ENCODE peak calls at places on chromosome 7, in seven cellular contexts. One of them, this sample, is unnamed.

GRCh38 chr7:147535619-147536200 is 1054.9 kb upstream of the C7orf33 start:
- DNase-seq in activated naive CD8-positive, alpha-beta T cell treated with anti-CD3 and anti-CD28 coated beads, Interleukin-2, amount 50 U/mL, for 16 hours: no peak
- DNase-seq in stimulated activated naive CD8-positive, alpha-beta T cell treated with anti-CD3 and anti-CD28 coated beads, Interleukin-15, amount 100 ng/mL, for 72 hours: no peak
- DNase-seq in psoas muscle: no peak
- DNase-seq in neural progenitor cell: no peak
- DNase-seq in iPS-NIHi11: no peak
- DNase-seq in T-helper 1 cell: no peak
- DNase-seq in this sample: no peak

GRCh38 chr7:149856-150636 is 42.3 kb upstream of the FAM20C start:
- DNase-seq in activated naive CD8-positive, alpha-beta T cell treated with anti-CD3 and anti-CD28 coated beads, Interleukin-2, amount 50 U/mL, for 16 hours: no peak
- DNase-seq in stimulated activated naive CD8-positive, alpha-beta T cell treated with anti-CD3 and anti-CD28 coated beads, Interleukin-15, amount 100 ng/mL, for 72 hours: peak; percentile 63
- DNase-seq in psoas muscle: peak; percentile 79
- DNase-seq in neural progenitor cell: no peak
- DNase-seq in iPS-NIHi11: no peak
- DNase-seq in T-helper 1 cell: no peak
- DNase-seq in this sample: no peak

GRCh38 chr7:37007731-37008130 is 283.4 kb upstream of the AOAH start:
- DNase-seq in activated naive CD8-positive, alpha-beta T cell treated with anti-CD3 and anti-CD28 coated beads, Interleukin-2, amount 50 U/mL, for 16 hours: no peak
- DNase-seq in stimulated activated naive CD8-positive, alpha-beta T cell treated with anti-CD3 and anti-CD28 coated beads, Interleukin-15, amount 100 ng/mL, for 72 hours: no peak
- DNase-seq in psoas muscle: no peak
- DNase-seq in neural progenitor cell: peak; percentile 16
- DNase-seq in iPS-NIHi11: no peak
- DNase-seq in T-helper 1 cell: no peak
- DNase-seq in this sample: peak; percentile 20

GRCh38 chr7:106111671-106112117 is 418 bp downstream of the SYPL1 start:
- DNase-seq in activated naive CD8-positive, alpha-beta T cell treated with anti-CD3 and anti-CD28 coated beads, Interleukin-2, amount 50 U/mL, for 16 hours: no peak
- DNase-seq in stimulated activated naive CD8-positive, alpha-beta T cell treated with anti-CD3 and anti-CD28 coated beads, Interleukin-15, amount 100 ng/mL, for 72 hours: peak; percentile 48
- DNase-seq in psoas muscle: peak; percentile 90
- DNase-seq in neural progenitor cell: peak; percentile 82
- DNase-seq in iPS-NIHi11: peak; percentile 73
- DNase-seq in T-helper 1 cell: peak; percentile 34
- DNase-seq in this sample: peak; percentile 71

GRCh38 chr7:116632349-116632748 is 39.6 kb upstream of the MET start:
- DNase-seq in activated naive CD8-positive, alpha-beta T cell treated with anti-CD3 and anti-CD28 coated beads, Interleukin-2, amount 50 U/mL, for 16 hours: no peak
- DNase-seq in stimulated activated naive CD8-positive, alpha-beta T cell treated with anti-CD3 and anti-CD28 coated beads, Interleukin-15, amount 100 ng/mL, for 72 hours: no peak
- DNase-seq in psoas muscle: no peak
- DNase-seq in neural progenitor cell: no peak
- DNase-seq in iPS-NIHi11: no peak
- DNase-seq in T-helper 1 cell: no peak
- DNase-seq in this sample: no peak

GRCh38 chr7:99102809-99103690 is 40.9 kb downstream of the SMURF1 start:
- DNase-seq in activated naive CD8-positive, alpha-beta T cell treated with anti-CD3 and anti-CD28 coated beads, Interleukin-2, amount 50 U/mL, for 16 hours: no peak
- DNase-seq in stimulated activated naive CD8-positive, alpha-beta T cell treated with anti-CD3 and anti-CD28 coated beads, Interleukin-15, amount 100 ng/mL, for 72 hours: peak; percentile 24
- DNase-seq in psoas muscle: no peak
- DNase-seq in neural progenitor cell: no peak
- DNase-seq in iPS-NIHi11: no peak
- DNase-seq in T-helper 1 cell: no peak
- DNase-seq in this sample: no peak

GRCh38 chr7:55214707-55215106 is 150.4 kb upstream of the LANCL2 start:
- DNase-seq in activated naive CD8-positive, alpha-beta T cell treated with anti-CD3 and anti-CD28 coated beads, Interleukin-2, amount 50 U/mL, for 16 hours: no peak
- DNase-seq in stimulated activated naive CD8-positive, alpha-beta T cell treated with anti-CD3 and anti-CD28 coated beads, Interleukin-15, amount 100 ng/mL, for 72 hours: no peak
- DNase-seq in psoas muscle: no peak
- DNase-seq in neural progenitor cell: no peak
- DNase-seq in iPS-NIHi11: no peak
- DNase-seq in T-helper 1 cell: no peak
- DNase-seq in this sample: no peak

GRCh38 chr7:11266101-11266500 is 292.4 kb downstream of the PHF14 start:
- DNase-seq in activated naive CD8-positive, alpha-beta T cell treated with anti-CD3 and anti-CD28 coated beads, Interleukin-2, amount 50 U/mL, for 16 hours: no peak
- DNase-seq in stimulated activated naive CD8-positive, alpha-beta T cell treated with anti-CD3 and anti-CD28 coated beads, Interleukin-15, amount 100 ng/mL, for 72 hours: no peak
- DNase-seq in psoas muscle: no peak
- DNase-seq in neural progenitor cell: no peak
- DNase-seq in iPS-NIHi11: no peak
- DNase-seq in T-helper 1 cell: no peak
- DNase-seq in this sample: no peak

GRCh38 chr7:2387897-2388636 is 15.3 kb upstream of the CHST12 start:
- DNase-seq in activated naive CD8-positive, alpha-beta T cell treated with anti-CD3 and anti-CD28 coated beads, Interleukin-2, amount 50 U/mL, for 16 hours: no peak
- DNase-seq in stimulated activated naive CD8-positive, alpha-beta T cell treated with anti-CD3 and anti-CD28 coated beads, Interleukin-15, amount 100 ng/mL, for 72 hours: no peak
- DNase-seq in psoas muscle: peak; percentile 67
- DNase-seq in neural progenitor cell: no peak
- DNase-seq in iPS-NIHi11: no peak
- DNase-seq in T-helper 1 cell: no peak
- DNase-seq in this sample: no peak

GRCh38 chr7:30997316-30997715 is 33.6 kb downstream of the GHRHR start:
- DNase-seq in activated naive CD8-positive, alpha-beta T cell treated with anti-CD3 and anti-CD28 coated beads, Interleukin-2, amount 50 U/mL, for 16 hours: no peak
- DNase-seq in stimulated activated naive CD8-positive, alpha-beta T cell treated with anti-CD3 and anti-CD28 coated beads, Interleukin-15, amount 100 ng/mL, for 72 hours: no peak
- DNase-seq in psoas muscle: no peak
- DNase-seq in neural progenitor cell: no peak
- DNase-seq in iPS-NIHi11: no peak
- DNase-seq in T-helper 1 cell: no peak
- DNase-seq in this sample: no peak

GRCh38 chr7:155999631-156000489 is 187.6 kb upstream of the SHH start:
- DNase-seq in activated naive CD8-positive, alpha-beta T cell treated with anti-CD3 and anti-CD28 coated beads, Interleukin-2, amount 50 U/mL, for 16 hours: no peak
- DNase-seq in stimulated activated naive CD8-positive, alpha-beta T cell treated with anti-CD3 and anti-CD28 coated beads, Interleukin-15, amount 100 ng/mL, for 72 hours: no peak
- DNase-seq in psoas muscle: no peak
- DNase-seq in neural progenitor cell: no peak
- DNase-seq in iPS-NIHi11: no peak
- DNase-seq in T-helper 1 cell: no peak
- DNase-seq in this sample: no peak

GRCh38 chr7:2116086-2116810 is 116.5 kb downstream of the MAD1L1 start:
- DNase-seq in activated naive CD8-positive, alpha-beta T cell treated with anti-CD3 and anti-CD28 coated beads, Interleukin-2, amount 50 U/mL, for 16 hours: no peak
- DNase-seq in stimulated activated naive CD8-positive, alpha-beta T cell treated with anti-CD3 and anti-CD28 coated beads, Interleukin-15, amount 100 ng/mL, for 72 hours: no peak
- DNase-seq in psoas muscle: peak; percentile 84
- DNase-seq in neural progenitor cell: no peak
- DNase-seq in iPS-NIHi11: no peak
- DNase-seq in T-helper 1 cell: no peak
- DNase-seq in this sample: no peak

GRCh38 chr7:154769011-154769410 is 233.9 kb downstream of the PAXIP1 start:
- DNase-seq in activated naive CD8-positive, alpha-beta T cell treated with anti-CD3 and anti-CD28 coated beads, Interleukin-2, amount 50 U/mL, for 16 hours: no peak
- DNase-seq in stimulated activated naive CD8-positive, alpha-beta T cell treated with anti-CD3 and anti-CD28 coated beads, Interleukin-15, amount 100 ng/mL, for 72 hours: no peak
- DNase-seq in psoas muscle: no peak
- DNase-seq in neural progenitor cell: no peak
- DNase-seq in iPS-NIHi11: no peak
- DNase-seq in T-helper 1 cell: no peak
- DNase-seq in this sample: no peak

GRCh38 chr7:24955313-24955712 is 24.7 kb downstream of the OSBPL3 start:
- DNase-seq in activated naive CD8-positive, alpha-beta T cell treated with anti-CD3 and anti-CD28 coated beads, Interleukin-2, amount 50 U/mL, for 16 hours: no peak
- DNase-seq in stimulated activated naive CD8-positive, alpha-beta T cell treated with anti-CD3 and anti-CD28 coated beads, Interleukin-15, amount 100 ng/mL, for 72 hours: no peak
- DNase-seq in psoas muscle: no peak
- DNase-seq in neural progenitor cell: no peak
- DNase-seq in iPS-NIHi11: no peak
- DNase-seq in T-helper 1 cell: no peak
- DNase-seq in this sample: no peak

GRCh38 chr7:75652788-75653187 is 86.0 kb downstream of the HIP1 start:
- DNase-seq in activated naive CD8-positive, alpha-beta T cell treated with anti-CD3 and anti-CD28 coated beads, Interleukin-2, amount 50 U/mL, for 16 hours: no peak
- DNase-seq in stimulated activated naive CD8-positive, alpha-beta T cell treated with anti-CD3 and anti-CD28 coated beads, Interleukin-15, amount 100 ng/mL, for 72 hours: no peak
- DNase-seq in psoas muscle: no peak
- DNase-seq in neural progenitor cell: no peak
- DNase-seq in iPS-NIHi11: no peak
- DNase-seq in T-helper 1 cell: no peak
- DNase-seq in this sample: no peak

GRCh38 chr7:93374345-93374940 is 142.3 kb downstream of the VPS50 start:
- DNase-seq in activated naive CD8-positive, alpha-beta T cell treated with anti-CD3 and anti-CD28 coated beads, Interleukin-2, amount 50 U/mL, for 16 hours: no peak
- DNase-seq in stimulated activated naive CD8-positive, alpha-beta T cell treated with anti-CD3 and anti-CD28 coated beads, Interleukin-15, amount 100 ng/mL, for 72 hours: no peak
- DNase-seq in psoas muscle: no peak
- DNase-seq in neural progenitor cell: peak; percentile 55
- DNase-seq in iPS-NIHi11: peak; percentile 34
- DNase-seq in T-helper 1 cell: no peak
- DNase-seq in this sample: no peak

GRCh38 chr7:158432369-158433270 is 155.0 kb downstream of the PTPRN2 start:
- DNase-seq in activated naive CD8-positive, alpha-beta T cell treated with anti-CD3 and anti-CD28 coated beads, Interleukin-2, amount 50 U/mL, for 16 hours: no peak
- DNase-seq in stimulated activated naive CD8-positive, alpha-beta T cell treated with anti-CD3 and anti-CD28 coated beads, Interleukin-15, amount 100 ng/mL, for 72 hours: no peak
- DNase-seq in psoas muscle: no peak
- DNase-seq in neural progenitor cell: no peak
- DNase-seq in iPS-NIHi11: no peak
- DNase-seq in T-helper 1 cell: no peak
- DNase-seq in this sample: no peak

GRCh38 chr7:29122081-29122480 is 24.3 kb downstream of the CPVL start:
- DNase-seq in activated naive CD8-positive, alpha-beta T cell treated with anti-CD3 and anti-CD28 coated beads, Interleukin-2, amount 50 U/mL, for 16 hours: no peak
- DNase-seq in stimulated activated naive CD8-positive, alpha-beta T cell treated with anti-CD3 and anti-CD28 coated beads, Interleukin-15, amount 100 ng/mL, for 72 hours: no peak
- DNase-seq in psoas muscle: no peak
- DNase-seq in neural progenitor cell: no peak
- DNase-seq in iPS-NIHi11: no peak
- DNase-seq in T-helper 1 cell: no peak
- DNase-seq in this sample: no peak

GRCh38 chr7:129804301-129805085 is 148.3 kb downstream of the UBE2H start:
- DNase-seq in activated naive CD8-positive, alpha-beta T cell treated with anti-CD3 and anti-CD28 coated beads, Interleukin-2, amount 50 U/mL, for 16 hours: no peak
- DNase-seq in stimulated activated naive CD8-positive, alpha-beta T cell treated with anti-CD3 and anti-CD28 coated beads, Interleukin-15, amount 100 ng/mL, for 72 hours: no peak
- DNase-seq in psoas muscle: no peak
- DNase-seq in neural progenitor cell: no peak
- DNase-seq in iPS-NIHi11: no peak
- DNase-seq in T-helper 1 cell: no peak
- DNase-seq in this sample: no peak

GRCh38 chr7:117076426-117076943 is 123.2 kb downstream of the ST7 start:
- DNase-seq in activated naive CD8-positive, alpha-beta T cell treated with anti-CD3 and anti-CD28 coated beads, Interleukin-2, amount 50 U/mL, for 16 hours: no peak
- DNase-seq in stimulated activated naive CD8-positive, alpha-beta T cell treated with anti-CD3 and anti-CD28 coated beads, Interleukin-15, amount 100 ng/mL, for 72 hours: no peak
- DNase-seq in psoas muscle: no peak
- DNase-seq in neural progenitor cell: no peak
- DNase-seq in iPS-NIHi11: no peak
- DNase-seq in T-helper 1 cell: no peak
- DNase-seq in this sample: no peak

GRCh38 chr7:16130127-16131110 is 290.9 kb downstream of the CRPPA start:
- DNase-seq in activated naive CD8-positive, alpha-beta T cell treated with anti-CD3 and anti-CD28 coated beads, Interleukin-2, amount 50 U/mL, for 16 hours: no peak
- DNase-seq in stimulated activated naive CD8-positive, alpha-beta T cell treated with anti-CD3 and anti-CD28 coated beads, Interleukin-15, amount 100 ng/mL, for 72 hours: no peak
- DNase-seq in psoas muscle: no peak
- DNase-seq in neural progenitor cell: no peak
- DNase-seq in iPS-NIHi11: no peak
- DNase-seq in T-helper 1 cell: no peak
- DNase-seq in this sample: no peak

GRCh38 chr7:83876593-83876992 is 227.7 kb upstream of the SEMA3E start:
- DNase-seq in activated naive CD8-positive, alpha-beta T cell treated with anti-CD3 and anti-CD28 coated beads, Interleukin-2, amount 50 U/mL, for 16 hours: no peak
- DNase-seq in stimulated activated naive CD8-positive, alpha-beta T cell treated with anti-CD3 and anti-CD28 coated beads, Interleukin-15, amount 100 ng/mL, for 72 hours: no peak
- DNase-seq in psoas muscle: no peak
- DNase-seq in neural progenitor cell: no peak
- DNase-seq in iPS-NIHi11: peak; percentile 6
- DNase-seq in T-helper 1 cell: no peak
- DNase-seq in this sample: no peak

GRCh38 chr7:41573017-41573416 is 129.9 kb downstream of the INHBA start:
- DNase-seq in activated naive CD8-positive, alpha-beta T cell treated with anti-CD3 and anti-CD28 coated beads, Interleukin-2, amount 50 U/mL, for 16 hours: no peak
- DNase-seq in stimulated activated naive CD8-positive, alpha-beta T cell treated with anti-CD3 and anti-CD28 coated beads, Interleukin-15, amount 100 ng/mL, for 72 hours: no peak
- DNase-seq in psoas muscle: no peak
- DNase-seq in neural progenitor cell: no peak
- DNase-seq in iPS-NIHi11: no peak
- DNase-seq in T-helper 1 cell: no peak
- DNase-seq in this sample: no peak

This sample was measured in midbrain.